ENCODE peak calls at places on chromosomes 3 and 15, in five cellular contexts. S, F, A, C and R are unnamed samples.

GRCh38 chr15:69508659-69509058 is 56.0 kb downstream of the RPLP1 start:
- DNase-seq in C (no peak), A (peak; percentile 60), S (no peak), F (no peak), R (no peak)

GRCh38 chr15:78630886-78631633 is 9.9 kb downstream of the CHRNB4 start:
- DNase-seq in S (no peak), C (no peak), F (no peak), A (no peak), R (no peak)

GRCh38 chr3:14847613-14848541 is 29.1 kb downstream of the FGD5 start:
- DNase-seq in A (no peak), F (peak; percentile 24), C (peak; percentile 86), S (no peak), R (no peak)

GRCh38 chr3:101065962-101066361 is 72.7 kb upstream of the ABI3BP start:
- DNase-seq in C (no peak), A (peak; percentile 94), F (no peak), S (peak; percentile 91), R (no peak)

GRCh38 chr3:107065094-107065861 is 312.0 kb upstream of the CCDC54 start:
- DNase-seq in A (peak; percentile 49), S (peak; percentile 10), F (no peak), C (no peak), R (no peak)

GRCh38 chr3:146468234-146468931 is 978 bp downstream of the PLSCR2 start:
- DNase-seq in A (peak; percentile 39), C (no peak), S (peak; percentile 59), F (no peak), R (no peak)

GRCh38 chr15:88894348-88894818 is 961 bp downstream of the HAPLN3 start:
- DNase-seq in C (peak; percentile 96), A (peak; percentile 40), F (peak; percentile 87), S (peak; percentile 77), R (peak; percentile 80)

GRCh38 chr3:46667061-46667621 is 26.3 kb downstream of the ALS2CL start:
- DNase-seq in S (no peak), A (no peak), F (no peak), C (no peak), R (no peak)

GRCh38 chr3:194561306-194561974 is 71.8 kb downstream of the TMEM44 start:
- DNase-seq in A (peak; percentile 91), S (peak; percentile 67), C (no peak), F (no peak), R (no peak)

GRCh38 chr3:193730498-193730897 is 137.5 kb downstream of the OPA1 start:
- DNase-seq in A (no peak), S (no peak), C (no peak), F (no peak), R (no peak)

GRCh38 chr3:185824467-185825378 is at the start of gene IGF2BP2:
- DNase-seq in S (peak; percentile 81), A (peak; percentile 92), C (peak; percentile 76), F (peak; percentile 96), R (peak; percentile 91)

GRCh38 chr15:41891226-41891625 is 2.6 kb downstream of the SPTBN5 start:
- DNase-seq in F (peak; percentile 35), C (no peak), S (no peak), A (no peak), R (no peak)

GRCh38 chr3:141231923-141232861 is 567 bp downstream of the PXYLP1 start:
- DNase-seq in S (peak; percentile 50), F (peak; percentile 64), A (peak; percentile 45), C (peak; percentile 76), R (peak; percentile 22)

GRCh38 chr3:154015307-154015706 is 105.9 kb upstream of the ARHGEF26 start:
- DNase-seq in A (no peak), F (no peak), S (peak; percentile 48), C (no peak), R (no peak)
- TF ChIP-seq EZH2phosphoT487 in A (no peak), F (no peak), S (no peak), C (no peak), R (no peak)

DNA sequence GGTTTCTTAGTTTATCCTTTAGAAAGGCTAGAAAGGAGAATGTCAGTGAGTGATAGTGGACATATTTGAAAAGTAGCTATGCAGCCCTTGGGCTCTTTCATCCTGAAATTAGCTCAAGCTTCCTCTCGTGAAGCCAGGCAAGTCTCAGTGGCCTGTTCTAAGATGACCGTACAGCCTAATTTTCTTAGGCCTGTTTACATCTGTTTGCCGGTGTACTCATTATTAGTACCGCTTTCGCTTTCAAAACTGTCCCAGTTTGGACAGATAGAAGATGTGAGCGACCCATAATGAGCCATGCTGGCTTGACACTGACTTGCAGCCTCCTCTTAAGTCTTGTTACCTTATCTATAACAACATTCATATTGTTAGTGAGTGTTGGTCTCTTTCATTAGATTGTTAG is 5.7 kb upstream of the ARL14 start:
- DNase-seq in S (no peak), C (no peak), F (no peak), A (no peak), R (peak; percentile 88)
- H3K4me3 ChIP-seq in S (no peak overlapping the region), C (no peak overlapping the region), F (no peak overlapping the region), A (no peak overlapping the region), R (peak overlapping the region; percentile 41)

DNA sequence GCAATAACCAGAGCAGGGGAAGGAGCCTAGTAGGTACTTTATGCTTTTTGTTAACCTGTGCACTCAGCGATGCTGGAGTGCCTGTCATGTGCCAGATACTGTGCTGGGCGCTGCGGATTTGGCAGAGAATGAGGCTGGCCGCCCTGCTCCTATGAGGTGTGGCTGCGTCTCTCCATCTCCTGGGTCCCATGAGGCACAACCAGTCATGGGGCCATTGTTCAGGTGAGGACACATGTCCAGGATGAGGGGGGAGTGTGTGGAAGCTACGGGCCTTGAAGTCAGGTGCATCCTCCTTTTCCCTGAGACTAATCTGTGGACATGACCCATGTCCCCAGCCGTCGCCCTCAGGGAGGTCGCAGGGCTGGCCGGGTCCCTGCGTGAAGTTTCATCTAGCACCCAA is 963 bp upstream of the TXNRD3 start:
- DNase-seq in F (no peak), C (no peak), S (no peak), A (no peak), R (no peak)
- H3K79me2 ChIP-seq in F (no peaks in the 10 kb centered on the region), C (no peaks in the 10 kb centered on the region), S (peaks cover 5% of the 10 kb centered on the region), A (peaks cover 5% of the 10 kb centered on the region), R (no peaks in the 10 kb centered on the region)

GRCh38 chr15:58179741-58180381 is 41.7 kb downstream of the AQP9 start:
- DNase-seq in S (peak; percentile 56), F (no peak), A (peak; percentile 65), C (no peak), R (no peak)
- TF ChIP-seq EZH2phosphoT487 in S (no peak), F (no peak), A (no peak), C (no peak), R (no peak)

GRCh38 chr3:119933197-119933596 is 151.3 kb downstream of the NR1I2 start:
- DNase-seq in S (no peak), A (no peak), F (no peak), C (no peak), R (no peak)

GRCh38 chr3:119939087-119939486 is 155.2 kb downstream of the GSK3B start:
- DNase-seq in A (no peak), S (no peak), C (no peak), F (no peak), R (no peak)

GRCh38 chr3:119934250-119934649 is 152.3 kb downstream of the NR1I2 start:
- DNase-seq in A (no peak), S (no peak), F (no peak), C (no peak), R (no peak)

DNA sequence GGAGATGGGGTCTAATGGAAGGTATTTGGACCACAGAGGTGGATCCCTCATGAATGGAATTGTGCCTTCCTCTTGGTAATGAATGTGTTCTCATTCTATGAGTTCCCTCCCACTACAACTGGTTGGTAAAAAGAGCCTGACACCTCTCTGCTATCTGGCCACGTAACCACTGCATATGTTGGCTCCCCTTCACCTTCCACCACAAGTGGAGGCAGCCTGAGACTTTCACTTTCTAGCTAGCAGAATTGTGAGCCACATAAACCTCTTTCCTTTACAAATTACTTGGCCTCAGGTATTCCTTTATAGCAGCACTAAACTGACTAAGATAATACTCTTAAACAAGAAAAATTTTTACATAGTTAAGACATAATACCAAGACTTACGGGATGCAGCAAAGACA is 155.3 kb downstream of the NR1I2 start:
- DNase-seq in A (no peak), F (no peak), C (no peak), S (no peak), R (peak; percentile 12)
- H3K4me3 ChIP-seq in A (no peak overlapping the region), F (no peak overlapping the region), C (no peak overlapping the region), S (no peak overlapping the region), R (no peak overlapping the region)

GRCh38 chr15:96296264-96296663 is 34.2 kb upstream of the NR2F2 start:
- DNase-seq in C (no peak), F (no peak), S (peak; percentile 85), A (peak; percentile 56), R (no peak)

GRCh38 chr15:96294766-96295165 is 35.7 kb upstream of the NR2F2 start:
- DNase-seq in A (no peak), S (no peak), F (no peak), C (no peak), R (no peak)

GRCh38 chr15:96298217-96298616 is 32.3 kb upstream of the NR2F2 start:
- DNase-seq in C (no peak), A (no peak), S (no peak), F (no peak), R (no peak)

GRCh38 chr15:96300808-96301207 is 29.7 kb upstream of the NR2F2 start:
- DNase-seq in F (no peak), C (no peak), A (no peak), S (no peak), R (no peak)

DNA sequence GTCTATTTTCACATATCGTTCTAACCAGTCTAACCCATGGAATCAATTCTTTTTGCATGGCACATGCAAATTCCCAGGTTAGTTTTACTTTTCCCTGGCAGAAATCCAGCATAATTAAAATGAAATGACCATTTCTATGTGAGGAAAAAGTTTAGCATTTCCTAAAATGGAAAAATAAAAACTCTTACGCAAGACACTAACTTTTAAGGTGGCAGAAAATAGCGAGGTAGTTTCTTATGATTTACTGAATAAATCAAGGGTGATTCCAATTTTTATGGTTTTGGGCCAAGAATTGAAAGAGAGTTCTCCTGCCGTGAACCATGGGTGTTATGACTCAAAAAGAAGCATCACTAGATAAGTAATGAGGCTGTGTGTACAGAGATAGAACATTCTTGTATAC is 32.7 kb upstream of the NR2F2 start:
- DNase-seq in C (no peak), F (no peak), A (no peak), S (no peak), R (no peak)
- H3K79me2 ChIP-seq in C (no peaks in the 10 kb centered on the region), F (no peaks in the 10 kb centered on the region), A (no peaks in the 10 kb centered on the region), S (no peaks in the 10 kb centered on the region), R (no peaks in the 10 kb centered on the region)

DNA sequence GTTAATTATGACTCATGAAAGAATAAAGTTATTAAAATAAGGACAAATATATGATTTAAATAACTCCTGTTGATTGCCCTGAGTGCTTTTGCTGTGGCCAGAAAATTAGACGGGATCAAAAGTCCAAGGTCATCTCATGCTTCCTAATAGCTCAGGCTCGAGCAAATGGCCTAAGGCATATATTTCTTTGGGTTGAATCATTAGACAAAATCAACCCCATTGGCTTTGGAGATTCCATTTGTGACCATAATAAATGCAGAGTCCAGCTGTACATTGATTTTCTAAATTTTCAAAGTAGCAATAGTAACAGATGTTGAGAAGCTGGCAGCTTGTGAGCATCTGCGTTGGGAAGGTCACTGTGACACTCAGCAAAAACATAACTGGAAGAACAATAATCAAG is 464.5 kb upstream of the TGFBR2 start:
- DNase-seq in S (no peak), A (no peak), F (no peak), C (no peak), R (no peak)
- TF ChIP-seq EZH2phosphoT487 in S (no peak), A (no peak), F (no peak), C (no peak), R (no peak)